ENCODE peak calls at places on chromosomes 7 and 10, in five cellular contexts. J, V, L, G and N are unnamed samples.

GRCh38 chr7:44279731-44280505 is 45.5 kb downstream of the CAMK2B start:
- DNase-seq in J (no peak), V (no peak), L (no peak), G (peak; percentile 39), N (no peak)

GRCh38 chr7:94222516-94222915 is 172.2 kb upstream of the COL1A2 start:
- DNase-seq in J (no peak), V (no peak), L (no peak), G (no peak), N (no peak)

GRCh38 chr10:95544783-95545500 is 16.2 kb downstream of the SORBS1 start:
- DNase-seq in J (no peak), V (no peak), L (no peak), G (no peak), N (no peak)

GRCh38 chr7:121714559-121715303 is 158.2 kb upstream of the PTPRZ1 start:
- DNase-seq in J (no peak), V (peak; percentile 29), L (peak; percentile 92), G (no peak), N (no peak)

GRCh38 chr10:86651021-86651471 is 3.3 kb upstream of the OPN4 start:
- DNase-seq in J (no peak), V (no peak), L (no peak), G (no peak), N (no peak)

GRCh38 chr7:2763607-2764006 is 75.6 kb downstream of the AMZ1 start:
- DNase-seq in J (no peak), V (no peak), L (no peak), G (no peak), N (no peak)

GRCh38 chr7:45680776-45681175 is 106.6 kb downstream of the ADCY1 start:
- DNase-seq in J (no peak), V (no peak), L (no peak), G (no peak), N (no peak)

GRCh38 chr10:52979295-52980025 is 206.9 kb upstream of the MBL2 start:
- DNase-seq in J (no peak), V (no peak), L (no peak), G (no peak), N (no peak)

GRCh38 chr7:101553018-101553770 is 75.9 kb downstream of the MYL10 start:
- DNase-seq in J (no peak), V (no peak), L (no peak), G (no peak), N (no peak)

GRCh38 chr10:62959553-62959952 is 143.4 kb upstream of the EGR2 start:
- DNase-seq in J (no peak), V (no peak), L (no peak), G (no peak), N (no peak)

GRCh38 chr7:90404777-90405176 is 1.5 kb downstream of the CLDN12 start:
- DNase-seq in J (no peak), V (no peak), L (no peak), G (no peak), N (no peak)

GRCh38 chr10:76086571-76087260 is 655.3 kb downstream of the LRMDA start:
- DNase-seq in J (peak; percentile 4), V (no peak), L (peak; percentile 60), G (peak; percentile 37), N (peak; percentile 21)

GRCh38 chr7:39910108-39910869 is 39.8 kb upstream of the CDK13 start:
- DNase-seq in J (no peak), V (no peak), L (peak; percentile 14), G (no peak), N (no peak)

GRCh38 chr10:71285180-71285545 is 33.9 kb upstream of the SLC29A3 start:
- DNase-seq in J (no peak), V (no peak), L (peak; percentile 28), G (peak; percentile 87), N (peak; percentile 63)

GRCh38 chr7:28165221-28165807 is 15.3 kb downstream of the JAZF1 start:
- DNase-seq in J (no peak), V (no peak), L (no peak), G (no peak), N (no peak)

GRCh38 chr10:22681783-22682183 is 32.6 kb downstream of the PIP4K2A start:
- DNase-seq in J (no peak), V (peak; percentile 23), L (peak; percentile 85), G (no peak), N (peak; percentile 34)

GRCh38 chr10:77844713-77845454 is 81.7 kb downstream of the DLG5 start:
- DNase-seq in J (no peak), V (peak; percentile 38), L (no peak), G (no peak), N (peak; percentile 93)

GRCh38 chr7:55052081-55052480 is 33.3 kb downstream of the EGFR start:
- DNase-seq in J (no peak), V (no peak), L (no peak), G (no peak), N (no peak)

GRCh38 chr10:109969907-109970306 is 37.9 kb upstream of the ADD3 start:
- DNase-seq in J (no peak), V (no peak), L (no peak), G (no peak), N (no peak)

GRCh38 chr7:36661135-36661840 is 63.0 kb downstream of the AOAH start:
- DNase-seq in J (no peak), V (peak; percentile 84), L (no peak), G (no peak), N (no peak)

GRCh38 chr10:126939706-126940105 is 34.5 kb downstream of the DOCK1 start:
- DNase-seq in J (no peak), V (no peak), L (no peak), G (no peak), N (no peak)

GRCh38 chr10:89867964-89868363 is 166.6 kb downstream of the KIF20B start:
- DNase-seq in J (no peak), V (peak; percentile 15), L (no peak), G (no peak), N (no peak)

GRCh38 chr7:15555385-15555859 is 6.4 kb downstream of the AGMO start:
- DNase-seq in J (no peak), V (no peak), L (peak; percentile 3), G (no peak), N (no peak)

GRCh38 chr7:98646465-98646864 is 29.4 kb downstream of the NPTX2 start:
- DNase-seq in J (no peak), V (no peak), L (no peak), G (no peak), N (no peak)

GRCh38 chr7:98641646-98642489 is 24.8 kb downstream of the NPTX2 start:
- DNase-seq in J (peak; percentile 87), V (no peak), L (peak; percentile 21), G (no peak), N (no peak)

GRCh38 chr7:98651760-98652159 is 34.7 kb downstream of the NPTX2 start:
- DNase-seq in J (no peak), V (no peak), L (no peak), G (no peak), N (no peak)

GRCh38 chr7:98643232-98643985 is 26.3 kb downstream of the NPTX2 start:
- DNase-seq in J (peak; percentile 26), V (no peak), L (no peak), G (no peak), N (no peak)

DNA sequence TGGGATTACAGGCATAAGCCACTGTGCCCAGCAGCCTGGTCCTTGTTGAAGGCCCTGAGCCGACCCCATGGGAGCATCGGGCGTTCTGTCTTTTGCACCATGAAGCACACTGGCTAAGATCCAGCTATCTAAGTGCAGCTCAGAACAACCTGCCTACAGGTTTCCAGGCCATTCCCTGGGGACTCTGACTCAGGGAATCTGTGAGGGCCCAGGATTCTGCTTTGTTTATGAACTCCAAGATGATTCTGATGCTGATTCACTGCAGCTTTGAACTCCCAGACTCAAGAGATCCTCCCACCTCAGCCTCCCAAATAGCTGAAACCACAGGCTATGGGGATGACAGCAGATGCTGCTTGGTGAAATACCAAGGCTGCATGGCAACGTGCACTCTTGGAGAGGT is 30.2 kb downstream of the NPTX2 start:
- DNase-seq in J (no peak), V (no peak), L (no peak), G (no peak), N (no peak)
- TF ChIP-seq JUND in J (no peak), V (no peak), L (no peak), G (no peak), N (no peak)

GRCh38 chr10:91046891-91047290 is 126.0 kb upstream of the ANKRD1 start:
- DNase-seq in J (no peak), V (no peak), L (no peak), G (no peak), N (no peak)

GRCh38 chr10:91040343-91040742 is 119.5 kb upstream of the ANKRD1 start:
- DNase-seq in J (no peak), V (no peak), L (no peak), G (no peak), N (no peak)

GRCh38 chr10:91042069-91042468 is 121.2 kb upstream of the ANKRD1 start:
- DNase-seq in J (no peak), V (no peak), L (no peak), G (no peak), N (no peak)

GRCh38 chr10:91048380-91048779 is 127.5 kb upstream of the ANKRD1 start:
- DNase-seq in J (no peak), V (no peak), L (no peak), G (no peak), N (no peak)

DNA sequence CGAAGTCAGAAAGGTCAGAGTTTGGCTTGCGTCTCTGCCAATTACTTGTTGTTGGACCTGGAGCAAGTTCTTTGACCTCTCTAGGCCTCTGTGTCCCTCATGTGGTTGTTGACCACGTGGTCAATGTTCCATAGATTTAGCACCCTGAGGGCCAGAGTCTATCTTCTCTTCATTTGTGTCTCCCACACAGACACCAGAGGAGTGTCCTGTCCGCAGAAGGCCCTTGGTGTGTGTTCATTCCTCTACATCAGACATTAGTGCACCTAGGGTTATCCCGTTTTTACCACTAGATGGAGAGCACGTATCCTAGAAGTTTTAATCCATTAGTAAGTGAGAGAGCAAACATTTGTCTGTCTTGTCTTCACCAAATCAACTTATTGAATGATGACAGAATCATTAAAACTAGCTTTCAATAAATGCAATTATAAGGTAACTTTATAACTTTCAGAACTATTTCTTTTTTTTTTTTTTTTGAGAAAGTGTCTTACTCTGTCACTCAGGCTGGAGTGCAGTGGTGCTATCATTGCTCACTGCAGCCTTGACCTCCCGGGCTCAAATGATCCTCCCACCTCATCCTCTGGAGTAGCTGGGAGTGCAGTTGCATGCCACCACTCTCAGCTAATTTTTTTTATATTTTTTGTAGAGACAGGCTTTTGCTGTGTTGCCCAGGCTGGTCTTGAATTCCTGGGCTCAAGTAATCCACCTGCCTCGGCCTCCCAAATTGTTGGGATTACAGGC is 122.5 kb upstream of the ANKRD1 start:
- DNase-seq in J (peak; percentile 3), V (peak; percentile 21), L (peak; percentile 51), G (peak; percentile 10), N (peak; percentile 71)
- TF ChIP-seq JUND in J (no peak), V (no peak), L (no peak), G (no peak), N (no peak)

GRCh38 chr7:139044813-139045794 is 9.3 kb upstream of the ZC3HAV1L start:
- DNase-seq in J (no peak), V (no peak), L (no peak), G (peak; percentile 64), N (no peak)

GRCh38 chr7:139046143-139046542 is 10.3 kb upstream of the ZC3HAV1L start:
- DNase-seq in J (no peak), V (no peak), L (no peak), G (no peak), N (no peak)

GRCh38 chr7:139047970-139048369 is 12.1 kb upstream of the ZC3HAV1L start:
- DNase-seq in J (no peak), V (no peak), L (no peak), G (no peak), N (no peak)

GRCh38 chr7:139041378-139042053 is 5.7 kb upstream of the ZC3HAV1L start:
- DNase-seq in J (no peak), V (no peak), L (no peak), G (no peak), N (no peak)

GRCh38 chr7:139043823-139044812 is 8.3 kb upstream of the ZC3HAV1L start:
- DNase-seq in J (no peak), V (no peak), L (peak; percentile 16), G (peak; percentile 92), N (no peak)
- TF ChIP-seq JUND in J (no peak), V (no peak), L (no peak), G (peak; percentile 94), N (no peak)

GRCh38 chr7:12436896-12437535 is 33.4 kb upstream of the VWDE start:
- DNase-seq in J (no peak), V (no peak), L (no peak), G (no peak), N (no peak)
- TF ChIP-seq JUND in J (no peak), V (no peak), L (no peak), G (no peak), N (no peak)